ENCODE peak calls at places on chromosome 2, in eight cellular contexts. X is KBM-7; U is HFFc6; D is stimulated activated CD8-positive, alpha-beta memory T cell treated with anti-CD3 and anti-CD28 coated beads, Interleukin-4, amount 100 ng/mL, for 24 hours; I is psoas muscle; B is Ammon's horn; C is HTR-8/SVneo; L is NCI-H1417. Y is an unnamed sample.

GRCh38 chr2:72934683-72935610 is 17.6 kb downstream of the EMX1 start:
- DNase-seq in I (peak), X (peak), L (peak), D (no peak), B (no peak), C (no peak), U (no peak), Y (no peak)

GRCh38 chr2:192157776-192158175 is 37.0 kb downstream of the TMEFF2 start:
- DNase-seq in D (no peak), B (no peak), L (no peak), U (no peak), I (no peak), X (no peak), C (no peak), Y (no peak)

GRCh38 chr2:75007819-75008218 is 49.4 kb downstream of the POLE4 start:
- DNase-seq in B (peak), U (no peak), C (no peak), L (peak), I (no peak), D (no peak), X (no peak), Y (no peak)

GRCh38 chr2:52934920-52935640 is 832.5 kb upstream of the CHAC2 start:
- DNase-seq in C (no peak), B (no peak), U (no peak), I (no peak), L (no peak), X (no peak), D (no peak), Y (no peak)

GRCh38 chr2:29218071-29218470 is 102.9 kb downstream of the CLIP4 start:
- DNase-seq in B (no peak), U (no peak), C (no peak), X (no peak), I (no peak), D (no peak), L (no peak), Y (no peak)

GRCh38 chr2:187547353-187547979 is 6.8 kb downstream of the TFPI start:
- DNase-seq in B (no peak), I (peak), U (peak), C (peak), L (no peak), D (no peak), X (peak), Y (no peak)

GRCh38 chr2:165560377-165560988 is 91.0 kb downstream of the CSRNP3 start:
- DNase-seq in B (no peak), X (no peak), U (no peak), C (no peak), L (no peak), D (no peak), I (no peak), Y (no peak)

GRCh38 chr2:13474538-13474937 is 757.8 kb downstream of the TRIB2 start:
- DNase-seq in L (no peak), D (no peak), I (no peak), C (no peak), U (no peak), X (no peak), B (no peak), Y (no peak)

GRCh38 chr2:229201522-229201921 is 69.6 kb downstream of the PID1 start:
- DNase-seq in D (no peak), C (no peak), U (no peak), X (no peak), L (no peak), B (no peak), I (no peak), Y (no peak)

GRCh38 chr2:95025406-95026319 is at the start of gene MAL:
- DNase-seq in D (peak), U (no peak), X (no peak), B (peak), L (peak), I (no peak), C (no peak), Y (no peak)

GRCh38 chr2:25844089-25844488 is 34.2 kb downstream of the ASXL2 start:
- DNase-seq in L (no peak), U (peak), I (no peak), X (no peak), B (no peak), D (no peak), C (no peak), Y (no peak)

GRCh38 chr2:33448216-33448899 is 28.1 kb upstream of the RASGRP3 start:
- DNase-seq in I (no peak), L (no peak), X (no peak), D (no peak), C (no peak), B (no peak), U (no peak), Y (no peak)

GRCh38 chr2:172081248-172082022 is 3.9 kb upstream of the DLX1 start:
- DNase-seq in D (no peak), C (no peak), X (no peak), B (no peak), L (no peak), U (no peak), I (no peak), Y (no peak)

GRCh38 chr2:181130686-181131085 is 150.3 kb downstream of the UBE2E3 start:
- DNase-seq in I (no peak), L (no peak), U (no peak), D (no peak), B (no peak), C (no peak), X (no peak), Y (no peak)

GRCh38 chr2:240728827-240729226 is 37.2 kb downstream of the AQP12A start:
- DNase-seq in B (no peak), D (no peak), L (no peak), X (no peak), U (peak), C (no peak), I (no peak), Y (no peak)

GRCh38 chr2:240921319-240922233 is 15.4 kb downstream of the CROCC2 start:
- DNase-seq in B (peak), U (peak), X (no peak), D (no peak), L (no peak), I (peak), C (peak), Y (peak)

GRCh38 chr2:156657809-156658208 is 221.6 kb downstream of the GPD2 start:
- DNase-seq in X (no peak), C (no peak), I (no peak), L (no peak), D (no peak), U (no peak), B (peak), Y (no peak)

GRCh38 chr2:2014251-2014761 is 270.0 kb upstream of the PXDN start:
- DNase-seq in D (no peak), X (no peak), C (no peak), U (no peak), I (no peak), L (peak), B (peak), Y (no peak)

GRCh38 chr2:72927066-72927465 is 9.7 kb downstream of the EMX1 start:
- DNase-seq in C (no peak), B (no peak), I (no peak), U (no peak), X (no peak), D (no peak), L (no peak), Y (no peak)

GRCh38 chr2:233990261-233990798 is 60.2 kb upstream of the SPP2 start:
- DNase-seq in B (no peak), X (no peak), U (no peak), I (no peak), D (peak), C (no peak), L (no peak), Y (no peak)

GRCh38 chr2:160205511-160205910 is 5.4 kb upstream of the ITGB6 start:
- DNase-seq in C (peak), D (no peak), U (peak), X (no peak), L (no peak), I (peak), B (no peak), Y (no peak)

GRCh38 chr2:133247613-133248012 is 320.6 kb downstream of the NCKAP5 start:
- DNase-seq in X (peak), B (peak), C (no peak), U (no peak), D (no peak), I (no peak), L (no peak), Y (no peak)

GRCh38 chr2:68756178-68756577 is 21.6 kb downstream of the ARHGAP25 start:
- DNase-seq in X (no peak), B (no peak), C (no peak), I (no peak), L (no peak), D (no peak), U (no peak), Y (no peak)

GRCh38 chr2:148930046-148930775 is 55.2 kb downstream of the KIF5C start:
- DNase-seq in C (no peak), I (no peak), B (no peak), L (no peak), D (no peak), X (no peak), U (no peak), Y (no peak)

GRCh38 chr2:106609780-106610179 is 122.6 kb downstream of the CD8B2 start:
- DNase-seq in U (no peak), C (no peak), D (no peak), I (no peak), X (no peak), B (no peak), L (no peak), Y (no peak)

GRCh38 chr2:71686781-71687180 is 233.4 kb downstream of the DYSF start:
- DNase-seq in D (no peak), U (no peak), I (peak), L (no peak), B (no peak), X (no peak), C (no peak), Y (no peak)

GRCh38 chr2:230713331-230714121 is 884 bp downstream of the CAB39 start:
- DNase-seq in X (peak), U (no peak), C (no peak), I (peak), D (no peak), L (peak), B (peak), Y (no peak)